ENCODE peak calls at places on chromosomes 16 and 17, in six cellular contexts. One of them, this sample, is unnamed.

GRCh38 chr16:28875134-28876015 is 2.9 kb upstream of the ATP2A1 start:
- DNase-seq in H1: no peak
- DNase-seq in GM12878: no peak
- DNase-seq in K562: no peak
- DNase-seq in SK-N-SH: no peak
- DNase-seq in HepG2: no peak
- DNase-seq in this sample: no peak

GRCh38 chr16:102060-102855 is 24.2 kb downstream of the MPG start:
- DNase-seq in H1: no peak
- DNase-seq in K562: no peak
- DNase-seq in HepG2: no peak
- DNase-seq in GM12878: no peak
- DNase-seq in SK-N-SH: no peak
- DNase-seq in this sample: no peak

GRCh38 chr17:12665263-12666210 is at the start of gene MYOCD:
- DNase-seq in H1: peak; percentile 79
- DNase-seq in GM12878: no peak
- DNase-seq in HepG2: no peak
- DNase-seq in K562: no peak
- DNase-seq in SK-N-SH: peak; percentile 28
- DNase-seq in this sample: no peak

GRCh38 chr17:63308272-63308671 is 137.8 kb downstream of the CYB561 start:
- DNase-seq in SK-N-SH: no peak
- DNase-seq in K562: no peak
- DNase-seq in GM12878: no peak
- DNase-seq in H1: no peak
- DNase-seq in HepG2: no peak
- DNase-seq in this sample: no peak

GRCh38 chr17:80261895-80262279 is 1.2 kb downstream of the RNF213 start:
- DNase-seq in H1: no peak
- DNase-seq in K562: no peak
- DNase-seq in SK-N-SH: no peak
- DNase-seq in GM12878: no peak
- DNase-seq in HepG2: no peak
- DNase-seq in this sample: no peak

GRCh38 chr17:5558815-5559785 is 25.2 kb downstream of the NLRP1 start:
- DNase-seq in GM12878: no peak
- DNase-seq in K562: no peak
- DNase-seq in H1: no peak
- DNase-seq in HepG2: no peak
- DNase-seq in SK-N-SH: no peak
- DNase-seq in this sample: no peak

GRCh38 chr16:31084584-31085298 is 4.0 kb downstream of the PRSS53 start:
- DNase-seq in SK-N-SH: no peak
- DNase-seq in K562: no peak
- DNase-seq in GM12878: no peak
- DNase-seq in H1: no peak
- DNase-seq in HepG2: no peak
- DNase-seq in this sample: no peak

GRCh38 chr16:50037791-50038190 is 12.8 kb downstream of the CNEP1R1 start:
- DNase-seq in HepG2: no peak
- DNase-seq in GM12878: no peak
- DNase-seq in H1: no peak
- DNase-seq in SK-N-SH: no peak
- DNase-seq in K562: no peak
- DNase-seq in this sample: peak; percentile 63

GRCh38 chr17:71208111-71208704 is 912.6 kb upstream of the SOX9 start:
- DNase-seq in GM12878: no peak
- DNase-seq in H1: no peak
- DNase-seq in SK-N-SH: no peak
- DNase-seq in K562: no peak
- DNase-seq in HepG2: no peak
- DNase-seq in this sample: no peak

GRCh38 chr16:51851111-51851510 is 695.8 kb downstream of the TOX3 start:
- DNase-seq in K562: no peak
- DNase-seq in SK-N-SH: no peak
- DNase-seq in HepG2: no peak
- DNase-seq in H1: no peak
- DNase-seq in GM12878: no peak
- DNase-seq in this sample: no peak

GRCh38 chr16:3029499-3030127 is 5.8 kb downstream of the THOC6 start:
- DNase-seq in HepG2: no peak
- DNase-seq in K562: peak; percentile 80
- DNase-seq in SK-N-SH: peak; percentile 67
- DNase-seq in H1: no peak
- DNase-seq in GM12878: no peak
- DNase-seq in this sample: peak; percentile 47
- TF ChIP-seq GABPA in HepG2: no peak
- TF ChIP-seq GABPA in K562: no peak
- TF ChIP-seq GABPA in SK-N-SH: no peak
- TF ChIP-seq GABPA in H1: no peak
- TF ChIP-seq GABPA in GM12878: no peak
- TF ChIP-seq GABPA in this sample: no peak

GRCh38 chr16:4412159-4412558 is 4.2 kb downstream of the CORO7 start:
- DNase-seq in SK-N-SH: no peak
- DNase-seq in H1: no peak
- DNase-seq in HepG2: no peak
- DNase-seq in GM12878: no peak
- DNase-seq in K562: no peak
- DNase-seq in this sample: no peak

GRCh38 chr16:4411684-4412083 is 4.7 kb downstream of the CORO7 start:
- DNase-seq in K562: no peak
- DNase-seq in H1: no peak
- DNase-seq in SK-N-SH: peak; percentile 37
- DNase-seq in HepG2: no peak
- DNase-seq in GM12878: no peak
- DNase-seq in this sample: no peak

GRCh38 chr16:4408323-4408690 is 8.1 kb downstream of the CORO7 start:
- DNase-seq in HepG2: no peak
- DNase-seq in H1: no peak
- DNase-seq in GM12878: no peak
- DNase-seq in SK-N-SH: no peak
- DNase-seq in K562: no peak
- DNase-seq in this sample: no peak

GRCh38 chr16:4409081-4409932 is 7.1 kb downstream of the CORO7 start:
- DNase-seq in GM12878: no peak
- DNase-seq in H1: no peak
- DNase-seq in HepG2: no peak
- DNase-seq in SK-N-SH: peak; percentile 30
- DNase-seq in K562: no peak
- DNase-seq in this sample: no peak

DNA sequence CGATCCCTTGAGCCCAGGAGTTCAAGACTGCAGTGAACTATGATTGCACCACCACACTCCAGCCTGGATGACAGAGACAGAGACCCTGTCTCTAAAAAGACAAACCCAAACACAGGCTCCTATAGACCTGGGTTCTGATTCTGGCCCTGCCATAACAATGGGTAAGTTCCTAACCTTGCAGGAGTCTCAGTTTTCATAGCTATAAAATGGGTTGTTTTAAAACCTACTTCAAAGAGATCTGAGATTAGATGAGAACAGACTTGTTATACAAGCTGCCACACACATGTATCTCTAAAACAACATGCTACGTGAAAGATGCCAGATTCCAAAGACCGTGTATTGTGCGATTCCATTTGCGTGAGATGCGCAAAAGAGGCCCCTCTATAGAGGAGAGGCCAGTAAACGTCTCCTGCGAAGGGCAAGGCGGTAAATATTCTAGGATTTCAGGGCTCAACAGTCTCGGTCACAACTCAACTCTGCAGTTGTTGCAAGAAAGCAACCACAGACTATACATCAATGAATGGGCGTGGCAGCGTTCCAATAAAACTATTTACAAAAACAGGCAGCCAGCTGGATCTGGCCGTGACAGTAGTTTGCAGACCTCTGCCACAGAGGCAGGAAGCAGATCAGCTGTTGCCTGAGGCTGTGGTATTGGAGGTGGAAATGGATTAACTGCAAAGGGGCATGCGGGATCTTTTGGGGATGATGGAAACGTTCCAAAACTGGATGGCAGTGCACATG is 5.9 kb downstream of the CORO7 start:
- DNase-seq in K562: no peak
- DNase-seq in SK-N-SH: peak; percentile 76
- DNase-seq in GM12878: no peak
- DNase-seq in HepG2: no peak
- DNase-seq in H1: no peak
- DNase-seq in this sample: no peak
- TF ChIP-seq POLR2AphosphoS5 in K562: no peak
- TF ChIP-seq POLR2AphosphoS5 in SK-N-SH: no peak
- TF ChIP-seq POLR2AphosphoS5 in GM12878: peak; percentile 6
- TF ChIP-seq POLR2AphosphoS5 in HepG2: no peak
- TF ChIP-seq POLR2AphosphoS5 in H1: no peak
- TF ChIP-seq POLR2AphosphoS5 in this sample: no peak

DNA sequence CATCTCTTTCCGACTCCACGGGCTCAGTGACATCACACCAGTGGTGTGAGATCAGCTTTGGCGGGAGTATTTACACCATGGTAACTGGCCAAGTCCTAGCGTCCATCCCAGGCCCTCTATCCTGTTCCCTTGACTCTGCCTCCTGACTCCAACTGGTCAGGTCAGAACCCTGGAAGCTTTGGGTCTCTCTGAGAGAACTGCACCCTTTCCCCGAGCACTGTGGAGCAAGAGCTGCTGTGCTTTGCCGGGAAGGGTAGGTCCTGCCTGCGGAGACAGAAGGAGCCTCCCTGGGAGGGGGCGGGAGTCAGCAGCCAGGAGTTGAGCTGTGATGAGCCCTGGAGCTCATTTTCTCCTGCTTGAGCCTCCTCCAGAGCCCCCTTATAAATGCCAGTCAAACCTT is 212.1 kb upstream of the TNRC6C start:
- DNase-seq in H1: no peak
- DNase-seq in SK-N-SH: no peak
- DNase-seq in K562: no peak
- DNase-seq in HepG2: no peak
- DNase-seq in GM12878: no peak
- DNase-seq in this sample: no peak
- TF ChIP-seq GABPA in H1: no peak
- TF ChIP-seq GABPA in SK-N-SH: no peak
- TF ChIP-seq GABPA in K562: no peak
- TF ChIP-seq GABPA in HepG2: no peak
- TF ChIP-seq GABPA in GM12878: no peak
- TF ChIP-seq GABPA in this sample: no peak

DNA sequence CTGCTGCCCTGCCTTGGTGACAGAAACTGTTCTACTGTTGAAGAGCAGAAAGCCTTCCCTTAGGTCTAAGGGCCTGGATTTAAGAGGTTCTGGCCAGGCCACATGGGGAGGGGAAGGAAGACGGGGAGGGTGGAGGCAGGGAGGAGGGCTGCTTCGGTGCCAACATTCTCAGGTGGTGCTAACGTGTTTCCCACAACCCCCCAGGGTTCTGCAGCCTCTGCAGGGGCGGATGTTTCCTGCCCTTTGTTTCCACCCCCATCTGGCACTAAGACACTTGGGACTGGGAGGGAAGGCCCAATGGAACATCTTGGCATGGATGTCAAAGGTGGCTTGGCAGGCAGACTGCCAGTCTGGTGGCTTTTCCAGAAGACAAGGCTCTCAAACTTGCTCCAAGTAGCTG is 12.7 kb downstream of the HIC1 start:
- DNase-seq in K562: no peak
- DNase-seq in SK-N-SH: no peak
- DNase-seq in H1: no peak
- DNase-seq in GM12878: no peak
- DNase-seq in HepG2: no peak
- DNase-seq in this sample: no peak
- TF ChIP-seq POLR2AphosphoS5 in K562: no peak
- TF ChIP-seq POLR2AphosphoS5 in SK-N-SH: no peak
- TF ChIP-seq POLR2AphosphoS5 in H1: no peak
- TF ChIP-seq POLR2AphosphoS5 in GM12878: no peak
- TF ChIP-seq POLR2AphosphoS5 in HepG2: no peak
- TF ChIP-seq POLR2AphosphoS5 in this sample: no peak

GRCh38 chr17:41717408-41718286 is 5.5 kb downstream of the GAST start:
- DNase-seq in K562: no peak
- DNase-seq in SK-N-SH: no peak
- DNase-seq in GM12878: no peak
- DNase-seq in H1: no peak
- DNase-seq in HepG2: no peak
- DNase-seq in this sample: peak; percentile 33
- TF ChIP-seq GABPA in K562: no peak
- TF ChIP-seq GABPA in SK-N-SH: no peak
- TF ChIP-seq GABPA in GM12878: no peak
- TF ChIP-seq GABPA in H1: no peak
- TF ChIP-seq GABPA in HepG2: no peak
- TF ChIP-seq GABPA in this sample: no peak

DNA sequence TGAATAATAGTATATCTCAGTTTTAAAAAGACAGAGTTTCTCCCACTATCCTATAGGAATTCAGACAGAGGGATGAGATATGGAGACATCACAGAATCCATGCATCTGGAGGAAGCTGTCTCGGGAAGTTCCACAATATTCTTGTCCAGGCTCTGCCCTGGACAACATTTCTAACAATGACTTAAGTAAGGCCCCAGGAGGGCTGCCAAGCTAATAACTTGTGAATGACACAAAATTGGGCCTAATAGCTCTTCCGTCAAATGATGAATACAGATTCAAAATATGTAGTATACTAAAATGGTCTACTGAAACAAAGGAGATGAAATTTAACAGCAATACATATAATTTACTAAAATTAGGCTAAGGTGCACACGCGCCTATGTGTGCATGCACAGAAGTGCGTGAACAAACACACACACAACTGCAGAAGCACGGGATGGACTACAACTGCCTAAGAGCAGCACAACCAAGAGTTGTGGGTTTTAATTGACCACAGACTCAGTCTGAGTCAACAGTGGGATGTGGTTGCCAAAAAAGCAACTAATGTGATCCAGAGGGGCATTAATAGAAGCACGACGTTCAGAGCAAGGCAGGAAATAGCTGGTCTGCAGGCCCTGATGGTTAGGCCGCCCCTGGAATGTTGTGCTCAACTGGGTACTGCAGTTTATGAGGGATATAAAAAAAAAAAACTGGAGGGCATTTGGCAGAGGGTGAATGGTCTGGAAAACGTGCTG is 26.3 kb upstream of the HS3ST2 start:
- DNase-seq in SK-N-SH: peak; percentile 56
- DNase-seq in K562: no peak
- DNase-seq in H1: no peak
- DNase-seq in HepG2: no peak
- DNase-seq in GM12878: no peak
- DNase-seq in this sample: peak; percentile 90
- TF ChIP-seq POLR2AphosphoS5 in SK-N-SH: peak; percentile 46
- TF ChIP-seq POLR2AphosphoS5 in K562: no peak
- TF ChIP-seq POLR2AphosphoS5 in H1: no peak
- TF ChIP-seq POLR2AphosphoS5 in HepG2: no peak
- TF ChIP-seq POLR2AphosphoS5 in GM12878: no peak
- TF ChIP-seq POLR2AphosphoS5 in this sample: peak; percentile 27

GRCh38 chr16:83908798-83909197 is 9.9 kb downstream of the MLYCD start:
- DNase-seq in H1: no peak
- DNase-seq in HepG2: no peak
- DNase-seq in GM12878: no peak
- DNase-seq in SK-N-SH: no peak
- DNase-seq in K562: no peak
- DNase-seq in this sample: no peak
- TF ChIP-seq GABPA in H1: no peak
- TF ChIP-seq GABPA in HepG2: no peak
- TF ChIP-seq GABPA in GM12878: no peak
- TF ChIP-seq GABPA in SK-N-SH: no peak
- TF ChIP-seq GABPA in K562: no peak
- TF ChIP-seq GABPA in this sample: no peak

GRCh38 chr16:14424595-14424994 is 205.5 kb downstream of the PARN start:
- DNase-seq in SK-N-SH: no peak
- DNase-seq in GM12878: no peak
- DNase-seq in K562: no peak
- DNase-seq in H1: no peak
- DNase-seq in HepG2: no peak
- DNase-seq in this sample: no peak
- TF ChIP-seq POLR2AphosphoS5 in SK-N-SH: no peak
- TF ChIP-seq POLR2AphosphoS5 in GM12878: no peak
- TF ChIP-seq POLR2AphosphoS5 in K562: no peak
- TF ChIP-seq POLR2AphosphoS5 in H1: no peak
- TF ChIP-seq POLR2AphosphoS5 in HepG2: no peak
- TF ChIP-seq POLR2AphosphoS5 in this sample: no peak

GRCh38 chr17:44872131-44872768 is 24.6 kb downstream of the HIGD1B start:
- DNase-seq in SK-N-SH: no peak
- DNase-seq in H1: no peak
- DNase-seq in GM12878: no peak
- DNase-seq in HepG2: no peak
- DNase-seq in K562: no peak
- DNase-seq in this sample: no peak
- TF ChIP-seq GABPA in SK-N-SH: no peak
- TF ChIP-seq GABPA in H1: no peak
- TF ChIP-seq GABPA in GM12878: no peak
- TF ChIP-seq GABPA in HepG2: no peak
- TF ChIP-seq GABPA in K562: no peak
- TF ChIP-seq GABPA in this sample: no peak